ENCODE peak calls at places on chromosome 5, in nine cellular contexts. One of them, this sample, is unnamed. For H3K9me3, the result is how much of the 10 kb centered on the place peaks cover.

GRCh38 chr5:160439205-160439600 is 17.5 kb downstream of the PTTG1 start:
- DNase-seq in PC-9: peak
- DNase-seq in stomach: peak
- DNase-seq in left ventricle myocardium inferior: peak
- DNase-seq in tibial artery: peak
- DNase-seq in HCT116: peak
- DNase-seq in IMR-90: peak
- DNase-seq in esophagus squamous epithelium: peak
- DNase-seq in SK-N-SH: peak
- DNase-seq in this sample: peak

GRCh38 chr5:1118231-1118698 is 6.4 kb upstream of the SLC12A7 start:
- DNase-seq in SK-N-SH: no peak
- DNase-seq in tibial artery: no peak
- DNase-seq in left ventricle myocardium inferior: no peak
- DNase-seq in stomach: no peak
- DNase-seq in PC-9: peak
- DNase-seq in HCT116: no peak
- DNase-seq in esophagus squamous epithelium: no peak
- DNase-seq in IMR-90: peak
- DNase-seq in this sample: no peak

GRCh38 chr5:141780240-141780951 is 97.8 kb downstream of the PCDH1 start:
- DNase-seq in SK-N-SH: no peak
- DNase-seq in tibial artery: no peak
- DNase-seq in esophagus squamous epithelium: no peak
- DNase-seq in stomach: no peak
- DNase-seq in IMR-90: no peak
- DNase-seq in left ventricle myocardium inferior: no peak
- DNase-seq in PC-9: no peak
- DNase-seq in HCT116: no peak
- DNase-seq in this sample: no peak

GRCh38 chr5:160479926-160480325 is 58.3 kb downstream of the PTTG1 start:
- DNase-seq in left ventricle myocardium inferior: no peak
- DNase-seq in PC-9: no peak
- DNase-seq in HCT116: no peak
- DNase-seq in SK-N-SH: no peak
- DNase-seq in tibial artery: no peak
- DNase-seq in IMR-90: peak
- DNase-seq in esophagus squamous epithelium: no peak
- DNase-seq in stomach: no peak
- DNase-seq in this sample: no peak

GRCh38 chr5:128304121-128304520 is 220.6 kb downstream of the SLC12A2 start:
- DNase-seq in PC-9: no peak
- DNase-seq in tibial artery: no peak
- DNase-seq in SK-N-SH: no peak
- DNase-seq in stomach: no peak
- DNase-seq in left ventricle myocardium inferior: no peak
- DNase-seq in esophagus squamous epithelium: no peak
- DNase-seq in IMR-90: peak
- DNase-seq in HCT116: no peak
- DNase-seq in this sample: no peak

GRCh38 chr5:149708981-149709594 is 21.0 kb upstream of the PPARGC1B start:
- DNase-seq in esophagus squamous epithelium: no peak
- DNase-seq in HCT116: no peak
- DNase-seq in left ventricle myocardium inferior: no peak
- DNase-seq in IMR-90: no peak
- DNase-seq in tibial artery: no peak
- DNase-seq in stomach: no peak
- DNase-seq in SK-N-SH: no peak
- DNase-seq in PC-9: no peak
- DNase-seq in this sample: no peak

GRCh38 chr5:71905804-71906711 is 187.0 kb downstream of the CARTPT start:
- DNase-seq in HCT116: no peak
- DNase-seq in PC-9: no peak
- DNase-seq in SK-N-SH: peak
- DNase-seq in left ventricle myocardium inferior: no peak
- DNase-seq in esophagus squamous epithelium: no peak
- DNase-seq in stomach: no peak
- DNase-seq in IMR-90: no peak
- DNase-seq in tibial artery: no peak
- DNase-seq in this sample: no peak

GRCh38 chr5:171707441-171707790 is 78.2 kb upstream of the SMIM23 start:
- DNase-seq in PC-9: no peak
- DNase-seq in HCT116: no peak
- DNase-seq in stomach: no peak
- DNase-seq in tibial artery: no peak
- DNase-seq in IMR-90: no peak
- DNase-seq in left ventricle myocardium inferior: no peak
- DNase-seq in esophagus squamous epithelium: no peak
- DNase-seq in SK-N-SH: no peak
- DNase-seq in this sample: no peak

GRCh38 chr5:78647838-78648358 is 674 bp downstream of the LHFPL2 start:
- DNase-seq in SK-N-SH: no peak
- DNase-seq in esophagus squamous epithelium: no peak
- DNase-seq in stomach: peak
- DNase-seq in PC-9: no peak
- DNase-seq in HCT116: no peak
- DNase-seq in IMR-90: peak
- DNase-seq in tibial artery: peak
- DNase-seq in left ventricle myocardium inferior: peak
- DNase-seq in this sample: no peak

GRCh38 chr5:141934099-141934844 is 10.6 kb downstream of the DELE1 start:
- DNase-seq in tibial artery: peak
- DNase-seq in PC-9: no peak
- DNase-seq in SK-N-SH: peak
- DNase-seq in IMR-90: peak
- DNase-seq in esophagus squamous epithelium: no peak
- DNase-seq in stomach: peak
- DNase-seq in left ventricle myocardium inferior: peak
- DNase-seq in HCT116: no peak
- DNase-seq in this sample: no peak

GRCh38 chr5:157365732-157366131 is 94.3 kb upstream of the NIPAL4 start:
- DNase-seq in stomach: no peak
- DNase-seq in tibial artery: no peak
- DNase-seq in HCT116: no peak
- DNase-seq in SK-N-SH: no peak
- DNase-seq in IMR-90: peak
- DNase-seq in esophagus squamous epithelium: no peak
- DNase-seq in PC-9: no peak
- DNase-seq in left ventricle myocardium inferior: no peak
- DNase-seq in this sample: no peak

GRCh38 chr5:135457424-135458071 is 5.4 kb upstream of the TIFAB start:
- DNase-seq in stomach: peak
- DNase-seq in left ventricle myocardium inferior: peak
- DNase-seq in HCT116: peak
- DNase-seq in tibial artery: peak
- DNase-seq in SK-N-SH: peak
- DNase-seq in IMR-90: peak
- DNase-seq in esophagus squamous epithelium: no peak
- DNase-seq in PC-9: peak
- DNase-seq in this sample: peak

GRCh38 chr5:78547731-78548189 is 100.8 kb downstream of the LHFPL2 start:
- DNase-seq in esophagus squamous epithelium: no peak
- DNase-seq in IMR-90: peak
- DNase-seq in left ventricle myocardium inferior: peak
- DNase-seq in stomach: no peak
- DNase-seq in SK-N-SH: no peak
- DNase-seq in tibial artery: peak
- DNase-seq in PC-9: no peak
- DNase-seq in HCT116: no peak
- DNase-seq in this sample: no peak

GRCh38 chr5:145776886-145777285 is 58.3 kb downstream of the PRELID2 start:
- DNase-seq in SK-N-SH: no peak
- DNase-seq in left ventricle myocardium inferior: no peak
- DNase-seq in tibial artery: no peak
- DNase-seq in esophagus squamous epithelium: no peak
- DNase-seq in HCT116: no peak
- DNase-seq in IMR-90: peak
- DNase-seq in PC-9: no peak
- DNase-seq in stomach: no peak
- DNase-seq in this sample: no peak

GRCh38 chr5:143182901-143183820 is 220.3 kb downstream of the NR3C1 start:
- DNase-seq in HCT116: no peak
- DNase-seq in IMR-90: peak
- DNase-seq in tibial artery: peak
- DNase-seq in left ventricle myocardium inferior: peak
- DNase-seq in esophagus squamous epithelium: no peak
- DNase-seq in stomach: peak
- DNase-seq in PC-9: no peak
- DNase-seq in SK-N-SH: no peak
- DNase-seq in this sample: peak

GRCh38 chr5:139655727-139656271 is 7.7 kb downstream of the CXXC5 start:
- DNase-seq in tibial artery: peak
- DNase-seq in SK-N-SH: peak
- DNase-seq in IMR-90: peak
- DNase-seq in PC-9: no peak
- DNase-seq in esophagus squamous epithelium: no peak
- DNase-seq in stomach: peak
- DNase-seq in HCT116: no peak
- DNase-seq in left ventricle myocardium inferior: peak
- DNase-seq in this sample: no peak

GRCh38 chr5:72151169-72151568 is 43.9 kb downstream of the MAP1B start:
- DNase-seq in IMR-90: no peak
- DNase-seq in esophagus squamous epithelium: no peak
- DNase-seq in stomach: no peak
- DNase-seq in left ventricle myocardium inferior: no peak
- DNase-seq in HCT116: no peak
- DNase-seq in SK-N-SH: no peak
- DNase-seq in tibial artery: no peak
- DNase-seq in PC-9: no peak
- DNase-seq in this sample: no peak

GRCh38 chr5:173577166-173577565 is 39.3 kb downstream of the BOD1 start:
- DNase-seq in stomach: no peak
- DNase-seq in left ventricle myocardium inferior: no peak
- DNase-seq in tibial artery: no peak
- DNase-seq in SK-N-SH: no peak
- DNase-seq in esophagus squamous epithelium: no peak
- DNase-seq in PC-9: no peak
- DNase-seq in HCT116: no peak
- DNase-seq in IMR-90: no peak
- DNase-seq in this sample: no peak

GRCh38 chr5:197892-198489 is 6.7 kb downstream of the LRRC14B start:
- DNase-seq in IMR-90: no peak
- DNase-seq in tibial artery: no peak
- DNase-seq in PC-9: no peak
- DNase-seq in esophagus squamous epithelium: no peak
- DNase-seq in stomach: peak
- DNase-seq in left ventricle myocardium inferior: no peak
- DNase-seq in SK-N-SH: no peak
- DNase-seq in HCT116: no peak
- DNase-seq in this sample: no peak

GRCh38 chr5:94830520-94830919 is 212.1 kb downstream of the SLF1 start:
- DNase-seq in left ventricle myocardium inferior: no peak
- DNase-seq in IMR-90: no peak
- DNase-seq in stomach: no peak
- DNase-seq in PC-9: no peak
- DNase-seq in tibial artery: no peak
- DNase-seq in HCT116: peak
- DNase-seq in SK-N-SH: peak
- DNase-seq in esophagus squamous epithelium: no peak
- DNase-seq in this sample: no peak

GRCh38 chr5:34436761-34437501 is 219.2 kb upstream of the RAI14 start:
- DNase-seq in left ventricle myocardium inferior: no peak
- DNase-seq in IMR-90: peak
- DNase-seq in tibial artery: no peak
- DNase-seq in SK-N-SH: no peak
- DNase-seq in PC-9: no peak
- DNase-seq in stomach: no peak
- DNase-seq in HCT116: no peak
- DNase-seq in esophagus squamous epithelium: no peak
- DNase-seq in this sample: no peak

GRCh38 chr5:56669534-56670483 is 145.5 kb upstream of the MAP3K1 start:
- DNase-seq in HCT116: no peak
- DNase-seq in PC-9: peak
- DNase-seq in tibial artery: no peak
- DNase-seq in SK-N-SH: no peak
- DNase-seq in esophagus squamous epithelium: peak
- DNase-seq in IMR-90: peak
- DNase-seq in left ventricle myocardium inferior: peak
- DNase-seq in stomach: peak
- DNase-seq in this sample: no peak

GRCh38 chr5:153816870-153817269 is 221.8 kb downstream of the FAM114A2 start:
- DNase-seq in stomach: no peak
- DNase-seq in left ventricle myocardium inferior: no peak
- DNase-seq in SK-N-SH: no peak
- DNase-seq in IMR-90: no peak
- DNase-seq in tibial artery: no peak
- DNase-seq in esophagus squamous epithelium: no peak
- DNase-seq in HCT116: no peak
- DNase-seq in PC-9: no peak
- DNase-seq in this sample: no peak
- TF ChIP-seq CTCF in stomach: no peak
- TF ChIP-seq CTCF in left ventricle myocardium inferior: no peak
- TF ChIP-seq CTCF in SK-N-SH: peak
- TF ChIP-seq CTCF in IMR-90: no peak
- TF ChIP-seq CTCF in tibial artery: no peak
- TF ChIP-seq CTCF in esophagus squamous epithelium: no peak
- TF ChIP-seq CTCF in HCT116: peak
- TF ChIP-seq CTCF in PC-9: no peak
- TF ChIP-seq CTCF in this sample: no peak

GRCh38 chr5:21087766-21088165 is 1099.8 kb upstream of the CDH18 start:
- DNase-seq in left ventricle myocardium inferior: no peak
- DNase-seq in IMR-90: no peak
- DNase-seq in esophagus squamous epithelium: no peak
- DNase-seq in HCT116: no peak
- DNase-seq in tibial artery: no peak
- DNase-seq in SK-N-SH: no peak
- DNase-seq in PC-9: no peak
- DNase-seq in stomach: no peak
- DNase-seq in this sample: no peak
- H3K9me3 ChIP-seq in left ventricle myocardium inferior: under half
- H3K9me3 ChIP-seq in IMR-90: under half
- H3K9me3 ChIP-seq in esophagus squamous epithelium: under half
- H3K9me3 ChIP-seq in HCT116: under half
- H3K9me3 ChIP-seq in tibial artery: under half
- H3K9me3 ChIP-seq in SK-N-SH: under half
- H3K9me3 ChIP-seq in PC-9: under half
- H3K9me3 ChIP-seq in stomach: under half
- H3K9me3 ChIP-seq in this sample: under half

DNA sequence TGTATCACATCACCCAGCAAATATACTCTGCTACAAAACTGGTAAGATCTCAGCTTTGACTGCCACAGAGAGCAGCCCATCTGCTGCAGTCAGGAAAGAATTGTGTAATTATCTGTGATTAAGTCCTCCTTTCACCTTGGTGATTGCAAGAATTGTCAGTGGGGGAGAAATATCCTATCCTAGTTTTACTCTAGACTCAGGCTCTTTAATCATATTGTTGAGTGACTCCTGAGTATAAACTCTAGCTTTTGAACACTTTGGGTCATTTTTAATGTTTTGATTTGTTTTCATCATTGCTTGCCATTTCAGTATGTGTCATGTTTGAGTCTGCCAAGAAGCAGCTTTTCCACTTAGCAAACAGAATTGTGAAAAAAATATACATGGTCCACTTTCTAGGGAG is 32.1 kb downstream of the VCAN start:
- DNase-seq in left ventricle myocardium inferior: no peak
- DNase-seq in PC-9: no peak
- DNase-seq in IMR-90: peak
- DNase-seq in HCT116: no peak
- DNase-seq in SK-N-SH: no peak
- DNase-seq in tibial artery: no peak
- DNase-seq in esophagus squamous epithelium: no peak
- DNase-seq in stomach: no peak
- DNase-seq in this sample: no peak
- H3K27ac ChIP-seq in left ventricle myocardium inferior: no peak
- H3K27ac ChIP-seq in PC-9: no peak
- H3K27ac ChIP-seq in IMR-90: no peak
- H3K27ac ChIP-seq in HCT116: no peak
- H3K27ac ChIP-seq in SK-N-SH: no peak
- H3K27ac ChIP-seq in tibial artery: peak
- H3K27ac ChIP-seq in esophagus squamous epithelium: no peak
- H3K27ac ChIP-seq in stomach: no peak
- H3K27ac ChIP-seq in this sample: no peak

GRCh38 chr5:179805070-179805528 is 1.6 kb downstream of the MGAT4B start:
- DNase-seq in esophagus squamous epithelium: no peak
- DNase-seq in tibial artery: peak
- DNase-seq in IMR-90: no peak
- DNase-seq in SK-N-SH: peak
- DNase-seq in HCT116: no peak
- DNase-seq in stomach: peak
- DNase-seq in left ventricle myocardium inferior: no peak
- DNase-seq in PC-9: no peak
- DNase-seq in this sample: no peak
- TF ChIP-seq CTCF in esophagus squamous epithelium: no peak
- TF ChIP-seq CTCF in tibial artery: no peak
- TF ChIP-seq CTCF in IMR-90: no peak
- TF ChIP-seq CTCF in SK-N-SH: no peak
- TF ChIP-seq CTCF in HCT116: no peak
- TF ChIP-seq CTCF in stomach: no peak
- TF ChIP-seq CTCF in left ventricle myocardium inferior: no peak
- TF ChIP-seq CTCF in PC-9: no peak
- TF ChIP-seq CTCF in this sample: no peak